ENCODE peak calls at places on chromosomes 7 and 10, in six cellular contexts. Q, T, S, I, K and L are unnamed samples.

GRCh38 chr10:46028584-46029570 is 1.5 kb downstream of the NCOA4 start:
- DNase-seq in Q (peak; percentile 62), T (no peak), S (no peak), I (no peak), K (no peak), L (no peak)

GRCh38 chr7:4128161-4128560 is 553.9 kb upstream of the FOXK1 start:
- DNase-seq in Q (no peak), T (no peak), S (no peak), I (no peak), K (no peak), L (no peak)

GRCh38 chr10:108338146-108338545 is 1173.6 kb upstream of the SORCS1 start:
- DNase-seq in Q (no peak), T (no peak), S (no peak), I (no peak), K (no peak), L (no peak)

GRCh38 chr10:110326351-110327032 is 21.8 kb upstream of the SMNDC1 start:
- DNase-seq in Q (no peak), T (no peak), S (no peak), I (peak; percentile 51), K (no peak), L (no peak)

GRCh38 chr7:151062399-151063211 is 3.2 kb downstream of the SLC4A2 start:
- DNase-seq in Q (peak; percentile 81), T (peak; percentile 92), S (no peak), I (no peak), K (peak; percentile 91), L (peak; percentile 72)

GRCh38 chr7:16271355-16271754 is 150.0 kb downstream of the CRPPA start:
- DNase-seq in Q (no peak), T (no peak), S (no peak), I (no peak), K (no peak), L (no peak)

GRCh38 chr10:26841733-26842317 is 18.9 kb downstream of the ABI1 start:
- DNase-seq in Q (no peak), T (no peak), S (no peak), I (no peak), K (no peak), L (no peak)

GRCh38 chr10:69906425-69906824 is 104.7 kb downstream of the COL13A1 start:
- DNase-seq in Q (no peak), T (peak; percentile 55), S (no peak), I (no peak), K (no peak), L (no peak)

GRCh38 chr7:2241580-2242540 is at the start of the genes MRM2 and NUDT1:
- DNase-seq in Q (peak; percentile 98), T (peak; percentile 90), S (peak; percentile 85), I (no peak), K (peak; percentile 90), L (peak; percentile 86)

GRCh38 chr7:112072541-112073245 is 133.5 kb downstream of the DOCK4 start:
- DNase-seq in Q (no peak), T (no peak), S (no peak), I (no peak), K (no peak), L (no peak)

GRCh38 chr10:28915989-28916588 is 238.8 kb downstream of the BAMBI start:
- DNase-seq in Q (no peak), T (no peak), S (no peak), I (no peak), K (no peak), L (no peak)
- TF ChIP-seq EP300 in Q (no peak), T (no peak), S (no peak), I (no peak), K (no peak), L (no peak)

DNA sequence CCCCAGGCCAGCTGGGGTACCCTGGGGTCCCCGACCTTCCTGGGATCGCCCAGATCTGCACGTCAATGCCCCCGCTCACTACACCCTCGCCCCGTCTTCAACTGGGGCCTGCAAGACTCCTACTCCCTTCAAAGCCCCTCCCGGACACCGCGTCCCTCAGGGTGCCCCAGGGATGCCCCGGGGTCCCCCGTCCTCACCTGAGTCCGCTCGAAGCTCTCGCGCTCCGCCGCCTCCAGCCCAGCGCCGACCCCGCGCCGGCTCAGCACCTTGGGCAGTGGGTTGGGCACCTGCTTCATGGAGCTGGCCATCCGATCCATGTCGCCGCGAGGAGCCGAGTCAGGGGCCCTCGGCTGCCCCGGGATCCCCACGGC is at the start of gene HIP1:
- DNase-seq in Q (no peak), T (no peak), S (no peak), I (no peak), K (no peak), L (no peak)
- H3K27ac ChIP-seq in Q (peak within 1 kb of the TSS; percentile 24), T (peak within 1 kb of the TSS; percentile 76), S (peak within 1 kb of the TSS; percentile 92), I (peak within 1 kb of the TSS; percentile 71), K (peak within 1 kb of the TSS; percentile 84), L (peak within 1 kb of the TSS; percentile 87)

DNA sequence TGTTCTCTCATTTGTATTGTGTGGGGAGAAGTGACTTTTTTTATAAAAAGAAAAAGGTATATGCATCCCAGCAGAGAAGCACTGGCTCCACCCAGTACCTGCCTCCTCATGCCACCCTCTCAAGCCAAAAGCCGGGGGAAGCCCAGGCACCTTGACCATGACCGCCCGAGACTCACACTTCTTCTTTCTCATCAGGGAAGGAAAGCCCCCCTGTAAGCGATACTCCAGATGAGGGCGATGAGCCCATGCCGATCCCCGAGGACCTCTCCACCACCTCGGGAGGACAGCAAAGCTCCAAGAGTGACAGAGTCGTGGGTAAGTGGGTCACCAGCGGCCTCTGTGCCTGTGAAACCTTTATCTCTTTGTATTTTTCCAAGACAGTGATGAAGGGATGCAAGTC is 22.9 kb downstream of the IKZF1 start:
- DNase-seq in Q (no peak), T (no peak), S (no peak), I (no peak), K (no peak), L (no peak)
- H3K36me3 ChIP-seq in Q (no peaks in the 10 kb centered on the region), T (peaks cover 90% of the 10 kb centered on the region), S (no peaks in the 10 kb centered on the region), I (peaks cover 9% of the 10 kb centered on the region), K (no peaks in the 10 kb centered on the region), L (no peaks in the 10 kb centered on the region)

DNA sequence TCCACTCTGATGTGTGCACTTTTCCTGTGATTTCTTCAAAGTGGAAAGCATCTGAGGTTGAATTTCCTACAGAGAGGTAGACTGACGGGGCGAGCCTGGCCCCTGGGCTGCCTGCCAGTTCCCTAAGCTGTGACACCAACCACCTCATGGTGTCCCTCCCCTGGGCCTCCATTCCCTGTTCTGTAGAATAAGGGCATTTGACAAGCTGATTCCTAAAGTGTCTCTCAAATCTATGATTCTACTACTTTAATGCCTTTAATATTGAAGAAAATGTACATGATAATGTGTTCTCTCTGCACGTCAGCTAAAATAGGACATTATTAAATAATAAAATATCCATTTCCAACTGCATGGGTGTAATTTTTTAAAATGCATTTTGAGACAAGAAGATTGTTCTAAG is 105.1 kb downstream of the SEC61G start:
- DNase-seq in Q (no peak), T (no peak), S (no peak), I (no peak), K (no peak), L (no peak)
- TF ChIP-seq EP300 in Q (no peak), T (no peak), S (no peak), I (no peak), K (no peak), L (no peak)